ENCODE peak calls at places on chromosomes 12 and 14, in five cellular contexts. O is AG08396; P is activated CD4-positive, alpha-beta T cell treated with anti-CD3 and anti-CD28 coated beads, Interleukin-2, amount 10 ng/mL, durations not matched to agents 7 days and 5 days; H is neural progenitor cell; C is RPMI7951. M is an unnamed sample.

GRCh38 chr12:109727746-109728726 is 14.4 kb downstream of the FAM222A start:
- DNase-seq in C (no peak), O (no peak), P (no peak), H (no peak), M (peak)

GRCh38 chr14:32679927-32680612 is 258.6 kb upstream of the NPAS3 start:
- DNase-seq in P (no peak), C (no peak), O (no peak), H (no peak), M (peak)

GRCh38 chr12:114443607-114444421 is 37.9 kb upstream of the TBX5 start:
- DNase-seq in O (no peak), C (no peak), P (no peak), H (peak), M (no peak)

GRCh38 chr12:68264864-68265256 is 11.5 kb upstream of the IL22 start:
- DNase-seq in P (no peak), C (no peak), H (no peak), O (no peak), M (no peak)

GRCh38 chr14:23326491-23327332 is 5.5 kb downstream of the PABPN1 start:
- DNase-seq in O (no peak), H (no peak), C (no peak), P (no peak), M (no peak)

GRCh38 chr12:44812062-44812461 is 64.1 kb downstream of the NELL2 start:
- DNase-seq in P (peak), H (no peak), O (no peak), C (no peak), M (no peak)

GRCh38 chr12:92363295-92364146 is 217.9 kb upstream of the BTG1 start:
- DNase-seq in P (peak), H (no peak), O (peak), C (peak), M (no peak)

GRCh38 chr12:113860950-113861349 is 105.2 kb downstream of the RBM19 start:
- DNase-seq in H (no peak), C (peak), P (no peak), O (peak), M (peak)

GRCh38 chr12:52020539-52021336 is 14.0 kb downstream of the TAMALIN start:
- DNase-seq in O (peak), P (peak), H (peak), C (peak), M (peak)

GRCh38 chr12:102167821-102168605 is 29.6 kb downstream of the PMCH start:
- DNase-seq in O (no peak), H (no peak), C (no peak), P (no peak), M (no peak)

GRCh38 chr12:75975692-75976091 is 55.9 kb downstream of the PHLDA1 start:
- DNase-seq in P (no peak), O (no peak), H (no peak), C (no peak), M (no peak)